ENCODE peak calls at places on chromosome 21, in five cellular contexts. I, P, T, D and Z are unnamed samples.

GRCh38 chr21:36129219-36129618 is 5.7 kb upstream of the CBR3 start:
- DNase-seq in T (no peak), P (peak), I (no peak), D (no peak), Z (no peak)

GRCh38 chr21:33731447-33731846 is 89.1 kb downstream of the ITSN1 start:
- DNase-seq in T (no peak), I (no peak), P (no peak), D (no peak), Z (no peak)

GRCh38 chr21:15000076-15000475 is 64.7 kb downstream of the NRIP1 start:
- DNase-seq in I (peak), T (no peak), D (no peak), P (peak), Z (peak)

GRCh38 chr21:19807231-19807630 is 1191.0 kb upstream of the NCAM2 start:
- DNase-seq in P (no peak), T (no peak), D (no peak), I (peak), Z (no peak)

GRCh38 chr21:45255381-45256020 is 32.2 kb downstream of the POFUT2 start:
- DNase-seq in T (no peak), D (no peak), P (no peak), I (no peak), Z (no peak)

GRCh38 chr21:20822559-20823133 is 175.6 kb upstream of the NCAM2 start:
- DNase-seq in P (no peak), I (no peak), T (peak), D (no peak), Z (no peak)

GRCh38 chr21:36859744-36860501 is 106.5 kb downstream of the HLCS start:
- DNase-seq in I (peak), P (peak), D (peak), T (no peak), Z (peak)

GRCh38 chr21:33197546-33197945 is 32.2 kb upstream of the IFNAR2 start:
- DNase-seq in I (no peak), T (no peak), P (no peak), D (no peak), Z (no peak)

GRCh38 chr21:32055305-32055704 is 182.5 kb downstream of the HUNK start:
- DNase-seq in P (no peak), D (no peak), T (no peak), I (no peak), Z (no peak)

GRCh38 chr21:40179167-40179566 is 311.9 kb downstream of the PCP4 start:
- DNase-seq in P (no peak), I (no peak), D (no peak), T (no peak), Z (no peak)

GRCh38 chr21:45378258-45378966 is 26.6 kb upstream of the COL18A1 start:
- DNase-seq in I (peak), T (peak), P (no peak), D (peak), Z (peak)

GRCh38 chr21:36330904-36331303 is 10.9 kb downstream of the MORC3 start:
- DNase-seq in T (no peak), I (peak), D (no peak), P (peak), Z (peak)

DNA sequence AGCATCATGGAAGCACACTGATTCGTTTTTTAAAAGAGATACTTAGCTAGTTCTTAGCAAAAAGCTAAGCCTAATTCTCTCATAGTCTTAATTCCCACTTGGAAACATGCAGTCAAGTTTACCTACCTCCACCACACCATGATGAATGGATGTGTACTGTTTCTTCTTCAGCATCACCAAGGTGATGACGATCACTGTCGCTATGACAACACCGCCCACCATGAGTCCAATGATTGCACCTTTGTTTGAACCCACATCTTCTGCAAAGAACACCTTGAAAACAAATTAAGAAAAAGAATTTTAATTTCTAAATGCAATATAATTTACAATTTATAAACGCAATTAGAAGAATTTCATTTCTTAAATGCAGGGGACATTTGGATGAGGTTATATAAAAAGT is 156.8 kb downstream of the GABPA start:
- DNase-seq in D (no peak), I (no peak), P (no peak), T (no peak), Z (no peak)
- H4K91ac ChIP-seq in D (no peak), I (no peak), P (no peak), T (no peak), Z (no peak)

GRCh38 chr21:28993293-28993629 is 584 bp upstream of the LTN1 start:
- DNase-seq in D (no peak), I (no peak), P (no peak), T (no peak), Z (no peak)
- H4K91ac ChIP-seq in D (no peak), I (no peak), P (peak), T (no peak), Z (peak)

DNA sequence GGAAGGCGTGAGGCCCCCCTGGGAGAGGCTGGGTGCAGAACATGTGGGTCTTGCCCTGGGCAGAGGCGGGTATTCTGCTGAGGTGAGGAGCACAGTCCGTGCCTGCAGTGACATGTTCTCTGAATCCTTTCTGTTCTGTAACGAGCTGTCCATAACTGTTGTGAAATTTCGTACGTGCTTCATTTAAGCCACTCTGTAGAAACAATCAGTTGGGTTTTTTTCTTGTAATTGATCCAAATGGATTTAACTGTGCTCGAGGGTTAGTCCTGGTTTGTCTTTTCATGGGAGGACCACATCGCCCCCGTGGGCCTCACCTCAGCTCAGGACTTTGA is 45.4 kb upstream of the DIP2A start:
- DNase-seq in P (no peak), D (no peak), T (no peak), I (no peak), Z (no peak)
- H4K91ac ChIP-seq in P (no peak), D (no peak), T (no peak), I (no peak), Z (no peak)

GRCh38 chr21:43375006-43375826 is 51.7 kb downstream of the SIK1 start:
- DNase-seq in D (no peak), P (no peak), I (no peak), T (no peak), Z (no peak)
- H4K91ac ChIP-seq in D (no peak), P (no peak), I (no peak), T (no peak), Z (no peak)

GRCh38 chr21:38494688-38495087 is 3.6 kb downstream of the ERG start:
- DNase-seq in D (no peak), P (no peak), T (no peak), I (peak), Z (no peak)

GRCh38 chr21:38496224-38496623 is 2.1 kb downstream of the ERG start:
- DNase-seq in I (no peak), D (no peak), T (no peak), P (no peak), Z (no peak)

GRCh38 chr21:38494254-38494648 is 4.0 kb downstream of the ERG start:
- DNase-seq in T (no peak), P (no peak), D (no peak), I (no peak), Z (no peak)

GRCh38 chr21:38493549-38494253 is 4.6 kb downstream of the ERG start:
- DNase-seq in T (no peak), D (no peak), P (no peak), I (no peak), Z (no peak)

DNA sequence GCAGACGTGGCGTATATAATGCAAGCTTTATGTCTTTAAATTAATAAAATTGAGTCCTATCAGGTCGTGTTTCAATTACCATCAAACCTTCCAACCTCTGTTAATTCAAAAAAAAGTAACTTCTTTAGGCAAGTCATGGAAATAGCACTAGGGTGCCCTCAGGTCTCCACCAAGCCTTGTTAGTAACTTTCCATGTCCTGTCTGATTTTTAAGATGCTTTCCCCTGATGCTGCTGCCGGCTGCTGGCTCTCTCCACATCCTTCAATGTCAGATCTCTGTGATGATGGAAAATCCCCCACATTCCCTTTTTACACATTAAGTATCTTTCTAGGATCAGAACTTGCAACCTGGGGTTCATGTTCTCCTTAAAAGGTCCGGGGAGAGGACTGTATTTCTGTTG is 3.0 kb downstream of the ERG start:
- DNase-seq in I (no peak), P (no peak), T (no peak), D (no peak), Z (no peak)
- H4K91ac ChIP-seq in I (no peak), P (no peak), T (no peak), D (no peak), Z (no peak)